ENCODE peak calls at places on chromosomes 16 and 17, in five cellular contexts. G, V, W, F and N are unnamed samples.

GRCh38 chr17:6269474-6269873 is 165.4 kb downstream of the AIPL1 start:
- DNase-seq in G (peak), V (peak), W (peak), F (peak), N (peak)

GRCh38 chr17:64630309-64631223 is 31.5 kb downstream of the SMURF2 start:
- DNase-seq in G (no peak), V (no peak), W (no peak), F (no peak), N (no peak)

GRCh38 chr17:28983286-28984240 is 22.3 kb downstream of the SEZ6 start:
- DNase-seq in G (no peak), V (no peak), W (no peak), F (no peak), N (no peak)

GRCh38 chr17:65850486-65850885 is 289.0 kb upstream of the AXIN2 start:
- DNase-seq in G (no peak), V (no peak), W (peak), F (no peak), N (peak)

GRCh38 chr16:66984902-66985311 is 3.5 kb upstream of the CES4A start:
- DNase-seq in G (no peak), V (no peak), W (no peak), F (no peak), N (no peak)

GRCh38 chr17:39823407-39824054 is 40.6 kb downstream of the IKZF3 start:
- DNase-seq in G (no peak), V (no peak), W (no peak), F (no peak), N (no peak)

GRCh38 chr17:47235506-47235905 is 18.1 kb upstream of the ITGB3 start:
- DNase-seq in G (no peak), V (no peak), W (no peak), F (no peak), N (no peak)

GRCh38 chr17:2958706-2959222 is 104.6 kb downstream of the OR1D5 start:
- DNase-seq in G (no peak), V (no peak), W (no peak), F (no peak), N (no peak)

GRCh38 chr17:50203086-50203485 is 1.7 kb upstream of the COL1A1 start:
- DNase-seq in G (no peak), V (no peak), W (peak), F (no peak), N (peak)

GRCh38 chr16:56347670-56348069 is 77.7 kb downstream of the AMFR start:
- DNase-seq in G (no peak), V (no peak), W (no peak), F (no peak), N (no peak)

GRCh38 chr17:82930924-82931695 is 91.3 kb upstream of the ZNF750 start:
- DNase-seq in G (no peak), V (no peak), W (no peak), F (no peak), N (no peak)

GRCh38 chr17:27669850-27670249 is 38.9 kb downstream of the LGALS9 start:
- DNase-seq in G (no peak), V (no peak), W (no peak), F (no peak), N (no peak)

GRCh38 chr17:16273499-16273898 is 56.5 kb downstream of the PIGL start:
- DNase-seq in G (peak), V (no peak), W (peak), F (no peak), N (no peak)

GRCh38 chr16:76579277-76579676 is 302.1 kb downstream of the CNTNAP4 start:
- DNase-seq in G (no peak), V (no peak), W (no peak), F (no peak), N (no peak)

GRCh38 chr16:55471448-55472097 is 7.4 kb upstream of the MMP2 start:
- DNase-seq in G (peak), V (no peak), W (peak), F (no peak), N (peak)

GRCh38 chr16:28845173-28846079 is 722 bp downstream of the TUFM start:
- DNase-seq in G (peak), V (no peak), W (peak), F (peak), N (no peak)

GRCh38 chr17:28948873-28949184 is 2.5 kb downstream of the PHF12 start:
- DNase-seq in G (no peak), V (no peak), W (peak), F (peak), N (no peak)

GRCh38 chr16:1708768-1709180 is 2.8 kb downstream of the MAPK8IP3 start:
- DNase-seq in G (no peak), V (no peak), W (peak), F (no peak), N (no peak)

GRCh38 chr17:62981933-62982332 is 15.9 kb downstream of the TANC2 start:
- DNase-seq in G (no peak), V (no peak), W (peak), F (no peak), N (no peak)

GRCh38 chr17:63751806-63752205 is 10.2 kb upstream of the STRADA start:
- DNase-seq in G (no peak), V (no peak), W (no peak), F (no peak), N (no peak)

GRCh38 chr16:75096730-75097129 is 19.9 kb downstream of the LDHD start:
- DNase-seq in G (no peak), V (peak), W (no peak), F (peak), N (peak)

GRCh38 chr17:50783905-50784304 is 16.6 kb upstream of the ANKRD40CL start:
- DNase-seq in G (no peak), V (no peak), W (no peak), F (no peak), N (no peak)

GRCh38 chr17:17774009-17774881 is 62.5 kb downstream of the SREBF1 start:
- DNase-seq in G (peak), V (no peak), W (peak), F (peak), N (no peak)

GRCh38 chr16:88773812-88774291 is 11.2 kb downstream of the PIEZO1 start:
- DNase-seq in G (peak), V (no peak), W (peak), F (no peak), N (peak)

GRCh38 chr17:77208217-77208808 is 67.5 kb downstream of the SEC14L1 start:
- DNase-seq in G (peak), V (peak), W (peak), F (no peak), N (peak)

GRCh38 chr17:79557276-79557675 is 53.6 kb downstream of the RBFOX3 start:
- DNase-seq in G (no peak), V (no peak), W (no peak), F (no peak), N (no peak)

GRCh38 chr17:3892095-3892998 is 506 bp downstream of the CAMKK1 start:
- DNase-seq in G (peak), V (no peak), W (peak), F (peak), N (peak)

GRCh38 chr17:51827140-51827539 is 331.4 kb downstream of the CA10 start:
- DNase-seq in G (no peak), V (no peak), W (no peak), F (no peak), N (no peak)

GRCh38 chr16:10937068-10937859 is 5.0 kb downstream of the DEXI start:
- DNase-seq in G (no peak), V (no peak), W (no peak), F (no peak), N (no peak)

GRCh38 chr16:4767872-4768548 is 1.0 kb upstream of the ZNF500 start:
- DNase-seq in G (no peak), V (no peak), W (peak), F (no peak), N (peak)

GRCh38 chr16:51982715-51983680 is 563.9 kb downstream of the TOX3 start:
- DNase-seq in G (peak), V (peak), W (peak), F (peak), N (peak)

GRCh38 chr17:80482058-80482318 is 5.6 kb upstream of the NPTX1 start:
- DNase-seq in G (no peak), V (no peak), W (no peak), F (no peak), N (no peak)

GRCh38 chr16:57571098-57571497 is 28.7 kb downstream of the ADGRG5 start:
- DNase-seq in G (no peak), V (no peak), W (no peak), F (no peak), N (no peak)

GRCh38 chr16:80369559-80369958 is 171.2 kb upstream of the DYNLRB2 start:
- DNase-seq in G (peak), V (peak), W (peak), F (peak), N (peak)

GRCh38 chr17:335691-336090 is 16.9 kb downstream of the RPH3AL start:
- DNase-seq in G (no peak), V (no peak), W (no peak), F (no peak), N (no peak)

GRCh38 chr17:19460695-19461094 is 49.7 kb downstream of the RNF112 start:
- DNase-seq in G (peak), V (no peak), W (peak), F (no peak), N (peak)

GRCh38 chr17:80441133-80441578 is 26.2 kb downstream of the ENDOV start:
- DNase-seq in G (peak), V (no peak), W (peak), F (peak), N (peak)

GRCh38 chr17:7703584-7704574 is 1.1 kb upstream of the EFNB3 start:
- DNase-seq in G (peak), V (no peak), W (peak), F (peak), N (peak)

GRCh38 chr16:3577302-3577752 is at the start of gene NLRC3:
- DNase-seq in G (peak), V (no peak), W (no peak), F (no peak), N (no peak)
- H3K4me3 ChIP-seq in G (no peak), V (no peak), W (no peak), F (no peak), N (no peak)

GRCh38 chr17:60577147-60577925 is 22.7 kb upstream of the PPM1D start:
- DNase-seq in G (peak), V (no peak), W (peak), F (no peak), N (peak)
- TF ChIP-seq CTCF in G (no peak), V (peak), W (no peak), F (peak), N (peak)

GRCh38 chr17:48579738-48580543 is 1.8 kb upstream of the HOXB4 start:
- DNase-seq in G (peak), V (no peak), W (no peak), F (no peak), N (no peak)
- H3K4me3 ChIP-seq in G (peak), V (peak), W (peak), F (no peak), N (peak)

DNA sequence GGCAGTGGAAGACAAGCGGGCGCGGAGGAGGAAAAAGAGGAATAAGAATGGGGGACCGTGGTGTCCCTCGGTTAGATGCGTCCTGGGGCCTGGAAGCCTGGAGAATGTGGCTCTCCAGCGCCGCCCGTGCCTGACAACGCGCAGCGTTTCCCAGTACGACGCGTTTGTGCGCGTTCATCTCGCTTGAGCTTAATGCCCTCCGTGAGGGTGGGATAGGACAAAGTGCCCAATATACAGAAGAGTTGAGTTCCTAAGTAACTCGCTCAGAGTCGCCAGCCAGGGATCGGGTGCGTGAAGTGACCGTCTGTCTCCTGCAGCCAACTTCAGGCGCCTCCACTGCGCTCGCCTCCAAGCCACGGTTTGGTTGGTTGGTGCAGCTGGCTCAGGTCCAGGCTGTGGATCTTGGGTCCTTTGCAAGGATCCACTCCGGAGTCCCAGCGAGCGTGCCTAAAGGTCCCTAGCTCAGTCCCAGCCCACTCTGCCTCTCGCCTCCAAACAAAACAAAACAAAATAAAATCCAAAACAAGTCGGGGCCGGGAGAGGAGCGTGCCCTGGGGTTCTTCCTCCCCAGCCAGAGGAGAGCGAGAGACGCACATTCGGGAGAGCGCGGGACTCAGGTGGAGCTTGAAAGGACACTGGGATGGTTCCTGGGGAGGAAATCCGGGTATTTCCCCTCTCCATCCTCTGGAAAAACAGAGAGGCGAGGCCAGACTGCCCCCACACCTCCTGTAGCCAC is 951 bp downstream of the GALR2 start:
- DNase-seq in G (no peak), V (no peak), W (no peak), F (peak), N (no peak)
- TF ChIP-seq CTCF in G (no peak), V (no peak), W (no peak), F (peak), N (no peak)

GRCh38 chr16:30094541-30095165 is 1.4 kb downstream of the YPEL3 start:
- DNase-seq in G (no peak), V (no peak), W (no peak), F (no peak), N (no peak)
- H3K4me3 ChIP-seq in G (peak), V (peak), W (no peak), F (no peak), N (peak)